ENCODE peak calls at places on chromosome 17, in ten cellular contexts. A is NCI-H510A treated with DMSO at 0.1 percent for 48 hours; H is mammary epithelial cell; T is hypothalamus; Q is stimulated activated CD4-positive, alpha-beta T cell treated with anti-CD3 and anti-CD28 coated beads, Interleukin-2, amount 100 ng/mL, for 48 hours; L is endothelial cell; K is NCI-H1092; M is tibial artery; N is cardiac muscle cell; V is effector CD8-positive, alpha-beta T cell. E is an unnamed sample.
A peak's percentile ranks its signal among the peaks of the same experiment; 100 is the strongest.

GRCh38 chr17:30458371-30458770 is 18.8 kb upstream of the GOSR1 start:
- DNase-seq in K (no peak), V (no peak), N (no peak), T (no peak), A (no peak), H (no peak), Q (no peak), M (no peak), L (no peak), E (no peak)

GRCh38 chr17:907725-908124 is 71.9 kb downstream of the NXN start:
- DNase-seq in N (no peak), M (no peak), A (no peak), K (no peak), V (no peak), H (no peak), L (no peak), T (no peak), Q (no peak), E (no peak)

GRCh38 chr17:5049314-5049819 is 14.1 kb upstream of the SLC52A1 start:
- DNase-seq in K (no peak), L (no peak), T (no peak), N (no peak), H (no peak), M (no peak), V (peak; percentile 4), Q (no peak), A (no peak), E (no peak)

GRCh38 chr17:12320286-12320685 is 299.6 kb downstream of the MAP2K4 start:
- DNase-seq in M (no peak), T (no peak), L (no peak), V (no peak), Q (no peak), N (no peak), K (no peak), A (no peak), H (no peak), E (no peak)

GRCh38 chr17:15882058-15882720 is 62.7 kb upstream of the ADORA2B start:
- DNase-seq in K (no peak), T (no peak), H (no peak), M (no peak), V (no peak), Q (no peak), A (no peak), L (no peak), N (no peak), E (no peak)

GRCh38 chr17:55663395-55663794 is 59.3 kb downstream of the TMEM100 start:
- DNase-seq in K (no peak), Q (no peak), T (no peak), V (no peak), A (no peak), M (no peak), H (no peak), N (no peak), L (no peak), E (no peak)

GRCh38 chr17:68310141-68310540 is 18.8 kb downstream of the ARSG start:
- DNase-seq in V (no peak), T (no peak), K (no peak), M (no peak), H (no peak), N (no peak), A (no peak), L (no peak), Q (no peak), E (no peak)

GRCh38 chr17:43356450-43356849 is 42.3 kb upstream of the ARL4D start:
- DNase-seq in M (no peak), L (no peak), V (no peak), Q (no peak), T (no peak), H (no peak), N (no peak), K (no peak), A (no peak), E (no peak)

GRCh38 chr17:17206913-17207368 is 808 bp upstream of the PLD6 start:
- DNase-seq in A (no peak), N (no peak), K (peak; percentile 41), H (no peak), T (peak; percentile 60), V (no peak), Q (no peak), M (peak; percentile 74), L (no peak), E (no peak)

GRCh38 chr17:30207655-30208054 is 27.8 kb downstream of the SLC6A4 start:
- DNase-seq in K (no peak), H (no peak), A (no peak), V (no peak), T (no peak), M (no peak), Q (no peak), N (no peak), L (no peak), E (no peak)

GRCh38 chr17:50917418-50917743 is 51.2 kb upstream of the TOB1 start:
- DNase-seq in V (no peak), L (no peak), N (no peak), Q (no peak), M (no peak), T (peak; percentile 32), K (no peak), H (no peak), A (no peak), E (no peak)

GRCh38 chr17:73068322-73069153 is 23.9 kb downstream of the SLC39A11 start:
- DNase-seq in H (peak; percentile 77), M (no peak), T (peak; percentile 10), K (no peak), Q (no peak), N (peak; percentile 62), V (no peak), L (no peak), A (no peak), E (no peak)

GRCh38 chr17:50511058-50511457 is 2.8 kb downstream of the MYCBPAP start:
- DNase-seq in T (no peak), V (no peak), L (no peak), A (no peak), K (no peak), H (no peak), M (no peak), N (peak; percentile 20), Q (no peak), E (no peak)

GRCh38 chr17:59456923-59457615 is 108.3 kb upstream of the DHX40 start:
- DNase-seq in M (no peak), V (no peak), Q (no peak), H (no peak), L (no peak), A (peak; percentile 70), T (no peak), N (no peak), K (no peak), E (no peak)

GRCh38 chr17:39652635-39653315 is 12.4 kb upstream of the TCAP start:
- DNase-seq in Q (no peak), N (no peak), A (no peak), V (no peak), K (no peak), T (peak; percentile 70), L (no peak), M (no peak), H (no peak), E (no peak)

GRCh38 chr17:72566671-72567484 is 446.1 kb downstream of the SOX9 start:
- DNase-seq in A (no peak), M (no peak), T (no peak), N (no peak), V (no peak), K (no peak), L (no peak), Q (no peak), H (no peak), E (no peak)

GRCh38 chr17:48100591-48101011 is 677 bp downstream of the CBX1 start:
- DNase-seq in V (no peak), Q (no peak), K (peak; percentile 53), L (peak; percentile 35), N (peak; percentile 67), H (peak; percentile 66), A (peak; percentile 88), M (peak; percentile 76), T (peak; percentile 75), E (peak; percentile 30)

GRCh38 chr17:189444-189843 is 8.0 kb upstream of the DOC2B start:
- DNase-seq in N (no peak), A (no peak), K (no peak), L (no peak), H (no peak), Q (no peak), T (no peak), M (no peak), V (no peak), E (no peak)

GRCh38 chr17:69874220-69874670 is 200.8 kb upstream of the KCNJ16 start:
- DNase-seq in K (no peak), V (no peak), M (no peak), A (no peak), T (no peak), L (no peak), N (peak; percentile 95), Q (no peak), H (peak; percentile 84), E (no peak)

GRCh38 chr17:45229681-45230409 is 8.2 kb downstream of the FMNL1 start:
- DNase-seq in A (no peak), M (no peak), T (no peak), H (no peak), Q (no peak), L (no peak), V (no peak), K (no peak), N (peak; percentile 33), E (peak; percentile 62)

GRCh38 chr17:48787850-48788249 is 29.2 kb downstream of the TTLL6 start:
- DNase-seq in H (no peak), N (no peak), Q (no peak), V (no peak), A (no peak), M (no peak), T (no peak), L (no peak), K (no peak), E (no peak)

GRCh38 chr17:62754696-62755095 is 53.4 kb downstream of the MARCHF10 start:
- DNase-seq in M (no peak), Q (no peak), T (no peak), A (no peak), H (no peak), N (no peak), L (no peak), V (no peak), K (no peak), E (no peak)

GRCh38 chr17:1541367-1541904 is 21.2 kb downstream of the PITPNA start:
- DNase-seq in T (no peak), N (no peak), H (no peak), K (no peak), Q (no peak), L (no peak), A (no peak), M (no peak), V (no peak), E (no peak)

GRCh38 chr17:66994943-66995535 is 30.5 kb downstream of the CACNG4 start:
- DNase-seq in Q (no peak), V (no peak), K (no peak), N (no peak), M (no peak), T (no peak), A (no peak), H (no peak), L (no peak), E (no peak)